ENCODE peak calls at places on chromosomes 5 and 9, in eight cellular contexts. O is RCC 7860; Z is CD8-positive, alpha-beta T cell; E is NCI-H1092; N is stromal cell of bone marrow; R is WERI-Rb-1; P is transverse colon; W is AG09309. J is an unnamed sample.

GRCh38 chr9:112348257-112348992 is 15.0 kb upstream of the PTBP3 start:
- DNase-seq in O (no peak), Z (peak; percentile 67), E (no peak), N (peak; percentile 42), R (peak; percentile 96), P (peak; percentile 91), W (no peak), J (no peak)

GRCh38 chr9:134325813-134326753 is at the start of gene RXRA:
- DNase-seq in O (peak; percentile 74), Z (peak; percentile 58), E (peak; percentile 50), N (peak; percentile 69), R (peak; percentile 84), P (peak; percentile 91), W (no peak), J (peak; percentile 67)

GRCh38 chr5:113099822-113100221 is 123.2 kb downstream of the DCP2 start:
- DNase-seq in O (no peak), Z (no peak), E (no peak), N (no peak), R (no peak), P (no peak), W (no peak), J (no peak)

GRCh38 chr9:104861406-104861805 is 66.5 kb downstream of the ABCA1 start:
- DNase-seq in O (no peak), Z (no peak), E (no peak), N (no peak), R (no peak), P (no peak), W (no peak), J (no peak)

GRCh38 chr5:143002459-143003327 is 232.5 kb downstream of the ARHGAP26 start:
- DNase-seq in O (peak; percentile 13), Z (peak; percentile 47), E (no peak), N (peak; percentile 87), R (no peak), P (peak; percentile 54), W (peak; percentile 84), J (peak; percentile 78)

GRCh38 chr5:5537426-5537825 is 114.9 kb downstream of the ICE1 start:
- DNase-seq in O (no peak), Z (no peak), E (no peak), N (no peak), R (no peak), P (no peak), W (no peak), J (no peak)

GRCh38 chr9:37229882-37230482 is 109.6 kb downstream of the ZCCHC7 start:
- DNase-seq in O (no peak), Z (no peak), E (no peak), N (no peak), R (no peak), P (no peak), W (no peak), J (no peak)

GRCh38 chr9:77927265-77927664 is 104.3 kb downstream of the GNAQ start:
- DNase-seq in O (peak; percentile 62), Z (no peak), E (no peak), N (peak; percentile 40), R (no peak), P (no peak), W (peak; percentile 18), J (no peak)

GRCh38 chr5:56639491-56639890 is 175.9 kb upstream of the MAP3K1 start:
- DNase-seq in O (no peak), Z (no peak), E (no peak), N (no peak), R (no peak), P (no peak), W (no peak), J (no peak)

GRCh38 chr5:380701-381309 is 59.3 kb downstream of the AHRR start:
- DNase-seq in O (no peak), Z (no peak), E (no peak), N (peak; percentile 78), R (no peak), P (peak; percentile 4), W (peak; percentile 42), J (no peak)

GRCh38 chr5:147504001-147504400 is 5.9 kb downstream of the DPYSL3 start:
- DNase-seq in O (peak; percentile 51), Z (no peak), E (no peak), N (peak; percentile 93), R (peak; percentile 18), P (no peak), W (peak; percentile 60), J (peak; percentile 96)